ENCODE peak calls at places on chromosomes 12 and 14, in five cellular contexts. B, N, D, P and Q are unnamed samples.

GRCh38 chr14:52862652-52863338 is 71.4 kb upstream of the GNPNAT1 start:
- DNase-seq in B (no peak), N (no peak), D (no peak), P (peak; percentile 85), Q (no peak)

GRCh38 chr12:92745874-92746553 is 43.2 kb downstream of the PLEKHG7 start:
- DNase-seq in B (no peak), N (peak; percentile 76), D (no peak), P (peak; percentile 98), Q (no peak)

GRCh38 chr12:77845831-77846230 is 15.1 kb downstream of the NAV3 start:
- DNase-seq in B (no peak), N (peak; percentile 22), D (no peak), P (peak; percentile 85), Q (no peak)

GRCh38 chr14:21990116-21990515 is 316.5 kb upstream of the OR4E1 start:
- DNase-seq in B (peak; percentile 31), N (no peak), D (no peak), P (no peak), Q (no peak)

GRCh38 chr14:104595911-104596450 is 8.6 kb downstream of the TMEM179 start:
- DNase-seq in B (no peak), N (no peak), D (no peak), P (no peak), Q (no peak)

GRCh38 chr12:100234166-100234565 is 32.7 kb downstream of the DEPDC4 start:
- DNase-seq in B (no peak), N (peak; percentile 22), D (no peak), P (peak; percentile 51), Q (no peak)

GRCh38 chr12:132259364-132259871 is 70.0 kb downstream of the GALNT9 start:
- DNase-seq in B (no peak), N (no peak), D (no peak), P (no peak), Q (no peak)

GRCh38 chr12:12723147-12723680 is 6.0 kb downstream of the CDKN1B start:
- DNase-seq in B (no peak), N (no peak), D (no peak), P (peak; percentile 25), Q (no peak)

GRCh38 chr12:97948591-97948990 is 486.0 kb downstream of the RMST start:
- DNase-seq in B (no peak), N (no peak), D (no peak), P (no peak), Q (no peak)

GRCh38 chr12:109879332-109880048 is 851 bp downstream of the GLTP start:
- DNase-seq in B (peak; percentile 32), N (no peak), D (no peak), P (no peak), Q (no peak)

GRCh38 chr12:70784042-70784668 is 136.4 kb downstream of the PTPRR start:
- DNase-seq in B (no peak), N (no peak), D (no peak), P (no peak), Q (no peak)

GRCh38 chr12:109088818-109089217 is 4.5 kb downstream of the ALKBH2 start:
- DNase-seq in B (no peak), N (no peak), D (no peak), P (no peak), Q (no peak)

GRCh38 chr12:110249716-110250225 is 31.3 kb upstream of the ATP2A2 start:
- DNase-seq in B (no peak), N (no peak), D (no peak), P (peak; percentile 9), Q (no peak)

GRCh38 chr12:69648476-69648875 is 37.8 kb upstream of the LRRC10 start:
- DNase-seq in B (no peak), N (peak; percentile 20), D (no peak), P (peak; percentile 97), Q (no peak)

GRCh38 chr12:116443706-116444589 is 115.2 kb upstream of the MAP1LC3B2 start:
- DNase-seq in B (no peak), N (no peak), D (no peak), P (no peak), Q (no peak)

GRCh38 chr12:3020399-3020798 is 56.8 kb upstream of the TSPAN9 start:
- DNase-seq in B (no peak), N (no peak), D (no peak), P (no peak), Q (no peak)

GRCh38 chr14:23104591-23105347 is at the start of gene CIROP:
- DNase-seq in B (no peak), N (no peak), D (no peak), P (no peak), Q (no peak)
- TF ChIP-seq CTCF in B (no peak), N (no peak), D (no peak), P (no peak), Q (no peak)

GRCh38 chr12:21962821-21963220 is 21.6 kb upstream of the ABCC9 start:
- DNase-seq in B (no peak), N (no peak), D (no peak), P (no peak), Q (no peak)
- TF ChIP-seq CTCF in B (no peak), N (no peak), D (no peak), P (no peak), Q (no peak)

GRCh38 chr12:113524495-113524894 is 52.8 kb upstream of the LHX5 start:
- DNase-seq in B (no peak), N (no peak), D (no peak), P (no peak), Q (no peak)
- TF ChIP-seq CTCF in B (peak; percentile 21), N (no peak), D (no peak), P (no peak), Q (no peak)

GRCh38 chr12:123512838-123513665 is 20.5 kb downstream of the RILPL1 start:
- DNase-seq in B (no peak), N (no peak), D (no peak), P (no peak), Q (no peak)

GRCh38 chr12:123519151-123520001 is 14.1 kb downstream of the RILPL1 start:
- DNase-seq in B (no peak), N (no peak), D (no peak), P (peak; percentile 85), Q (no peak)

GRCh38 chr12:123520567-123521474 is 12.7 kb downstream of the RILPL1 start:
- DNase-seq in B (no peak), N (no peak), D (no peak), P (no peak), Q (no peak)

GRCh38 chr12:123513805-123514204 is 19.7 kb downstream of the RILPL1 start:
- DNase-seq in B (no peak), N (no peak), D (no peak), P (no peak), Q (no peak)

DNA sequence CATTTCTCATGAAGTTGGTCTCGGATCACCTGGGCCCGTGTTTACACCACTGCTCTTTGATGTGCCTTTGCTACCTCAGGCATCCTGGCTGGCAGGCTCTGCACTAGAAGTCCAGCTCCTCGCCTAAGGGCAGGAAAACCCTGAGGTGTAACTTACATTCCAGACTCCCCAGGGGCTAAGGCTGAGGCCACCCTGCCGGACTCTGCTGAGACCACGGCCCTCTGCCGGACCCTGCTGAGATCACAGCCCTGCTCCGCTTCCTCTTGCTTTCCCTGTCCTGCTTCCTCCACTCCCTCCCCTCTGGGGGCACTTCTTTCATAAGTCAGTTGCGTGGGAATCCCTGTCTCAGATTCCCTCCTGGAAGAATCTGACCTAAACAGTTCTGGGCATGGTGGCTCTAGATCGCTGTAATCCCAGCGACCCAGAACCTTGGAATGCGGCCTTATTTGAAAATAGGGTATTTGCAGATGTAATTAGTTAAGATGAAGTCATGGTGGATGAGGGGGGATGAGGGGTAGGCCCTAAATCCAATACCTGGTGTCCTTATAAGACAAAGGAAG is 17.2 kb downstream of the RILPL1 start:
- DNase-seq in B (peak; percentile 32), N (no peak), D (no peak), P (no peak), Q (no peak)
- TF ChIP-seq CTCF in B (peak; percentile 6), N (no peak), D (no peak), P (no peak), Q (no peak)

GRCh38 chr14:61556455-61556854 is 138.9 kb upstream of the HIF1A start:
- DNase-seq in B (no peak), N (no peak), D (no peak), P (no peak), Q (no peak)

GRCh38 chr14:61552196-61552595 is 143.1 kb upstream of the HIF1A start:
- DNase-seq in B (no peak), N (no peak), D (no peak), P (no peak), Q (no peak)

GRCh38 chr14:61551419-61551818 is 143.9 kb upstream of the HIF1A start:
- DNase-seq in B (no peak), N (no peak), D (no peak), P (no peak), Q (no peak)

GRCh38 chr14:61555056-61555838 is 140.1 kb upstream of the HIF1A start:
- DNase-seq in B (peak; percentile 0), N (no peak), D (no peak), P (peak; percentile 78), Q (no peak)

DNA sequence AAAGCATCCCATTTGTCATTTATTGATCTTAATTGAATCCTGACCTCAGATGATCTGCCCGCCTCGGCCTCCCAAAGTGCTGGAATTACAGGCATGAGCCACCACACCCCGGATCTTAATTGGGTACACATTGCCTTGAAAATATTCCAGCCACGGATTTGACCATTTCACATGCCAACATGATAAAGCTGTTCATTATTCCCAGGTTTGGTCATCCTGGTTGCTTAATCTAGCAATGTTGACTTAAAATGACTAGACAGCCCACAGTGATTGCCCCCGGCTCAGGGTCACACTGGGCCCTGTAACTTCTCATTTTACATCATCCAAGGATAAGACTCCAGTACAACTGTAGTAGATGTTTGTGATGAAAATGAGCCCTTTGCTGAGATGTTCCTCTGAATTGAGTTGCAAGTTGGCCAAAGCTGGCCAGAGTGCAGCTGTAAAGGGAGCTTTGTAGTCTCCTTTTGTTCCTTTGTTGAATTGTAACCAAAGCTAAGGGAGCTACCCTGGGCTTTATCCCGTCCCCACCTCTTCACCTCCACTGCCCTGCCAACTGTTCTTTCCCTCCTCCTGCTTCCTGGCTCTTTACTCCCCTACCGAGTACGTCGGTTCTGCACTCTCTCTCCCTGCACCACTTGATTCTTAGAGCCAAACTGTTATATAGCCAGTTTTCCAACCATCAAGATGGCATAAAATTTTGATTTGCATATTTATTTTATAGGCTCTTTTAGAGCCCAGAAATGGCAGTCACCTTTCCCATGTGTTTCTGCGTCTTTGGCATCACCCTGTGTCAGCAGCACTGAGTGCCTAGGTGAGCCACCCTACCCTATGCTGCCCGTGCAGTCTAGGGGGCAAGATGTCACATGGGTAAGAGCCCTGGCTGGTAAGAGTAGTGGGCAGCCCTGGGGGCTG is 141.3 kb upstream of the HIF1A start:
- DNase-seq in B (peak; percentile 67), N (peak; percentile 66), D (no peak), P (peak; percentile 98), Q (no peak)
- TF ChIP-seq CTCF in B (no peak), N (no peak), D (no peak), P (no peak), Q (no peak)

GRCh38 chr12:5796171-5797091 is 148.6 kb downstream of the ANO2 start:
- DNase-seq in B (peak; percentile 83), N (no peak), D (no peak), P (no peak), Q (peak; percentile 71)
- TF ChIP-seq CTCF in B (peak; percentile 93), N (peak; percentile 64), D (no peak), P (peak; percentile 65), Q (peak; percentile 97)

GRCh38 chr14:74400328-74400727 is 25.7 kb downstream of the SYNDIG1L start:
- DNase-seq in B (peak; percentile 53), N (no peak), D (no peak), P (no peak), Q (no peak)
- TF ChIP-seq CTCF in B (no peak), N (no peak), D (no peak), P (peak; percentile 11), Q (no peak)